ENCODE peak calls at places on chromosome 19, in ten cellular contexts. One of them, this sample, is unnamed.

GRCh38 chr19:18478545-18479311 is 40.8 kb upstream of the ISYNA1 start:
- DNase-seq in neural crest cell: no peak
- DNase-seq in stomach: peak; percentile 70
- DNase-seq in fibroblast of pulmonary artery: peak; percentile 92
- DNase-seq in activated B cell treated with CpG ODN at 0.5 μM for 24 hours: no peak
- DNase-seq in WTC11: no peak
- DNase-seq in GM20000: peak; percentile 85
- DNase-seq in brain microvascular endothelial cell: peak; percentile 73
- DNase-seq in ovary: peak; percentile 86
- DNase-seq in choroid plexus epithelial cell: peak; percentile 89
- DNase-seq in this sample: peak; percentile 98

GRCh38 chr19:40598918-40599307 is 2.3 kb upstream of the LTBP4 start:
- DNase-seq in choroid plexus epithelial cell: no peak
- DNase-seq in neural crest cell: no peak
- DNase-seq in brain microvascular endothelial cell: no peak
- DNase-seq in fibroblast of pulmonary artery: no peak
- DNase-seq in WTC11: no peak
- DNase-seq in GM20000: no peak
- DNase-seq in ovary: no peak
- DNase-seq in stomach: no peak
- DNase-seq in activated B cell treated with CpG ODN at 0.5 μM for 24 hours: no peak
- DNase-seq in this sample: no peak

GRCh38 chr19:5220866-5221265 is 119.7 kb downstream of the PTPRS start:
- DNase-seq in neural crest cell: no peak
- DNase-seq in stomach: no peak
- DNase-seq in activated B cell treated with CpG ODN at 0.5 μM for 24 hours: no peak
- DNase-seq in brain microvascular endothelial cell: no peak
- DNase-seq in GM20000: no peak
- DNase-seq in choroid plexus epithelial cell: no peak
- DNase-seq in fibroblast of pulmonary artery: no peak
- DNase-seq in ovary: no peak
- DNase-seq in WTC11: no peak
- DNase-seq in this sample: no peak

GRCh38 chr19:48565090-48565489 is 13.1 kb downstream of the SULT2B1 start:
- DNase-seq in fibroblast of pulmonary artery: peak; percentile 26
- DNase-seq in brain microvascular endothelial cell: peak; percentile 45
- DNase-seq in WTC11: no peak
- DNase-seq in ovary: no peak
- DNase-seq in stomach: no peak
- DNase-seq in GM20000: no peak
- DNase-seq in neural crest cell: no peak
- DNase-seq in choroid plexus epithelial cell: peak; percentile 45
- DNase-seq in activated B cell treated with CpG ODN at 0.5 μM for 24 hours: no peak
- DNase-seq in this sample: no peak

GRCh38 chr19:58544591-58545285 is 874 bp downstream of the TRIM28 start:
- DNase-seq in WTC11: peak; percentile 66
- DNase-seq in ovary: no peak
- DNase-seq in choroid plexus epithelial cell: peak; percentile 62
- DNase-seq in fibroblast of pulmonary artery: peak; percentile 61
- DNase-seq in neural crest cell: peak; percentile 71
- DNase-seq in activated B cell treated with CpG ODN at 0.5 μM for 24 hours: no peak
- DNase-seq in brain microvascular endothelial cell: no peak
- DNase-seq in GM20000: peak; percentile 96
- DNase-seq in stomach: no peak
- DNase-seq in this sample: peak; percentile 64

GRCh38 chr19:46713781-46714522 is 3.0 kb downstream of the PRKD2 start:
- DNase-seq in GM20000: peak; percentile 85
- DNase-seq in stomach: peak; percentile 94
- DNase-seq in WTC11: peak; percentile 82
- DNase-seq in neural crest cell: peak; percentile 50
- DNase-seq in fibroblast of pulmonary artery: peak; percentile 88
- DNase-seq in brain microvascular endothelial cell: peak; percentile 80
- DNase-seq in choroid plexus epithelial cell: peak; percentile 85
- DNase-seq in activated B cell treated with CpG ODN at 0.5 μM for 24 hours: peak; percentile 53
- DNase-seq in ovary: peak; percentile 97
- DNase-seq in this sample: peak; percentile 47

GRCh38 chr19:44891016-44891882 is at the start of gene TOMM40:
- DNase-seq in neural crest cell: peak; percentile 98
- DNase-seq in WTC11: peak; percentile 65
- DNase-seq in ovary: peak; percentile 100
- DNase-seq in activated B cell treated with CpG ODN at 0.5 μM for 24 hours: peak; percentile 92
- DNase-seq in GM20000: peak; percentile 100
- DNase-seq in fibroblast of pulmonary artery: peak; percentile 100
- DNase-seq in choroid plexus epithelial cell: no peak
- DNase-seq in brain microvascular endothelial cell: peak; percentile 100
- DNase-seq in stomach: peak; percentile 100
- DNase-seq in this sample: peak; percentile 100

GRCh38 chr19:5718579-5719273 is 1.2 kb downstream of the LONP1 start:
- DNase-seq in fibroblast of pulmonary artery: peak; percentile 79
- DNase-seq in stomach: no peak
- DNase-seq in GM20000: peak; percentile 76
- DNase-seq in ovary: no peak
- DNase-seq in neural crest cell: no peak
- DNase-seq in brain microvascular endothelial cell: peak; percentile 85
- DNase-seq in WTC11: no peak
- DNase-seq in activated B cell treated with CpG ODN at 0.5 μM for 24 hours: no peak
- DNase-seq in choroid plexus epithelial cell: peak; percentile 93
- DNase-seq in this sample: no peak

GRCh38 chr19:8577247-8577646 is at the start of gene MYO1F:
- DNase-seq in fibroblast of pulmonary artery: no peak
- DNase-seq in GM20000: peak; percentile 76
- DNase-seq in activated B cell treated with CpG ODN at 0.5 μM for 24 hours: peak; percentile 30
- DNase-seq in WTC11: no peak
- DNase-seq in ovary: no peak
- DNase-seq in stomach: peak; percentile 41
- DNase-seq in brain microvascular endothelial cell: no peak
- DNase-seq in choroid plexus epithelial cell: no peak
- DNase-seq in neural crest cell: no peak
- DNase-seq in this sample: peak; percentile 79

GRCh38 chr19:8069116-8069973 is 16.8 kb downstream of the CCL25 start:
- DNase-seq in WTC11: peak; percentile 73
- DNase-seq in activated B cell treated with CpG ODN at 0.5 μM for 24 hours: no peak
- DNase-seq in brain microvascular endothelial cell: no peak
- DNase-seq in choroid plexus epithelial cell: no peak
- DNase-seq in neural crest cell: peak; percentile 36
- DNase-seq in GM20000: no peak
- DNase-seq in stomach: no peak
- DNase-seq in ovary: no peak
- DNase-seq in fibroblast of pulmonary artery: no peak
- DNase-seq in this sample: no peak

GRCh38 chr19:10836478-10837325 is 690 bp upstream of the TMED1 start:
- DNase-seq in GM20000: peak; percentile 85
- DNase-seq in activated B cell treated with CpG ODN at 0.5 μM for 24 hours: no peak
- DNase-seq in WTC11: peak; percentile 67
- DNase-seq in neural crest cell: no peak
- DNase-seq in ovary: peak; percentile 86
- DNase-seq in choroid plexus epithelial cell: peak; percentile 90
- DNase-seq in brain microvascular endothelial cell: no peak
- DNase-seq in fibroblast of pulmonary artery: peak; percentile 90
- DNase-seq in stomach: peak; percentile 82
- DNase-seq in this sample: peak; percentile 88

GRCh38 chr19:29266603-29267002 is 53.7 kb upstream of the UQCRFS1 start:
- DNase-seq in choroid plexus epithelial cell: no peak
- DNase-seq in ovary: no peak
- DNase-seq in neural crest cell: no peak
- DNase-seq in fibroblast of pulmonary artery: no peak
- DNase-seq in activated B cell treated with CpG ODN at 0.5 μM for 24 hours: no peak
- DNase-seq in brain microvascular endothelial cell: no peak
- DNase-seq in WTC11: no peak
- DNase-seq in GM20000: no peak
- DNase-seq in stomach: no peak
- DNase-seq in this sample: no peak

GRCh38 chr19:6074709-6075403 is 35.4 kb downstream of the RFX2 start:
- DNase-seq in ovary: peak; percentile 25
- DNase-seq in neural crest cell: no peak
- DNase-seq in brain microvascular endothelial cell: no peak
- DNase-seq in GM20000: no peak
- DNase-seq in WTC11: no peak
- DNase-seq in activated B cell treated with CpG ODN at 0.5 μM for 24 hours: no peak
- DNase-seq in stomach: no peak
- DNase-seq in choroid plexus epithelial cell: no peak
- DNase-seq in fibroblast of pulmonary artery: no peak
- DNase-seq in this sample: no peak

GRCh38 chr19:10683064-10683426 is 18.2 kb upstream of the QTRT1 start:
- DNase-seq in ovary: no peak
- DNase-seq in choroid plexus epithelial cell: no peak
- DNase-seq in brain microvascular endothelial cell: no peak
- DNase-seq in GM20000: no peak
- DNase-seq in activated B cell treated with CpG ODN at 0.5 μM for 24 hours: no peak
- DNase-seq in WTC11: no peak
- DNase-seq in neural crest cell: no peak
- DNase-seq in stomach: no peak
- DNase-seq in fibroblast of pulmonary artery: no peak
- DNase-seq in this sample: no peak

GRCh38 chr19:18503971-18504885 is 17.6 kb downstream of the ELL start:
- DNase-seq in WTC11: no peak
- DNase-seq in stomach: peak; percentile 51
- DNase-seq in activated B cell treated with CpG ODN at 0.5 μM for 24 hours: no peak
- DNase-seq in GM20000: peak; percentile 70
- DNase-seq in ovary: no peak
- DNase-seq in neural crest cell: no peak
- DNase-seq in fibroblast of pulmonary artery: no peak
- DNase-seq in choroid plexus epithelial cell: no peak
- DNase-seq in brain microvascular endothelial cell: no peak
- DNase-seq in this sample: no peak

GRCh38 chr19:50162988-50163387 is at the start of gene IZUMO2:
- DNase-seq in ovary: no peak
- DNase-seq in neural crest cell: no peak
- DNase-seq in fibroblast of pulmonary artery: no peak
- DNase-seq in choroid plexus epithelial cell: no peak
- DNase-seq in stomach: no peak
- DNase-seq in GM20000: no peak
- DNase-seq in brain microvascular endothelial cell: no peak
- DNase-seq in WTC11: peak; percentile 72
- DNase-seq in activated B cell treated with CpG ODN at 0.5 μM for 24 hours: no peak
- DNase-seq in this sample: no peak
- TF ChIP-seq CTCF in ovary: no peak
- TF ChIP-seq CTCF in neural crest cell: no peak
- TF ChIP-seq CTCF in fibroblast of pulmonary artery: no peak
- TF ChIP-seq CTCF in choroid plexus epithelial cell: no peak
- TF ChIP-seq CTCF in stomach: no peak
- TF ChIP-seq CTCF in GM20000: no peak
- TF ChIP-seq CTCF in brain microvascular endothelial cell: no peak
- TF ChIP-seq CTCF in WTC11: no peak
- TF ChIP-seq CTCF in activated B cell treated with CpG ODN at 0.5 μM for 24 hours: no peak
- TF ChIP-seq CTCF in this sample: no peak

DNA sequence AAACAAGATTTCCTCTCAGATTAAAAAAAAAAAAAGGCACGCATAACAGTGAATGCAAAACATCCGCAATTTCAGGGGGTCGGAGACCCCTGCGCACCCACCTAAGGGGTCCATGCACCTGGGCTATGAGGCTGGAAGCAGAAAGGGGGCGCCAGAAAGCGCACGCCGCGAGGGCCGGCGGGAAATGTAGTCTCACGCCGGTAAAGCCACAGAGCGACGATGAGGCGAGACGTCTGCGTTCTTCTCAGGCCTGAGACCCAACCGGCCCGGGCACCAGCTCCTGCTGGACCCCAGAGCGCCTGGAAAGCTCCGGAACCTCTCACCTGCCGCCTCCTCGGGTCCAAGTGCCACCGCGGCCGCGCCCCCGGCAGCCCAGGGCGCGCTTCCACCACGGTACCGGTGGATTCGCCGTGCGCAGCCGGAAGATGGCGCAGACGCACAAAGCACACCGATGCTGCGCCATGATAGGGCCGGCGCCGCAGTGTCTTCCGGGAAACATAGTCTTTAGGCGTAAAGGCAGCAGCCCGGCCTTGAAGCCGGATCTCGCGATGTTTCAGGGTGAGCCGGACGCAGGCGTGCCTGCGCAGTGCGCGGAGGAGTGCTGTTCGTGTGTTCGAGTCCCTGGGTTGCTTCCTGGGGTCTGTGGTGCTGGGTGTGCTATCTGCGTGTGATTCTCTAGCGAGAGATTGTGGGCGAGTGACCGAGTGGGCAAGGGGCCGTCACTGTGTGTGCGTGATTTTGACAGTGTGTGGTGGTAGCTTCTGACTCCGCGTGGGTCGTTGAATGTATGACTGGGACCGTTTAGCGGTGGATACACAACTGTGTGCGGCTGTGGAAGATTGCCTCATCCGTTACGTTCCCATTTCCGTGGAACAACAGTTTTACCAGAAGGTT is at the start of gene ZNF582:
- DNase-seq in fibroblast of pulmonary artery: peak; percentile 98
- DNase-seq in ovary: peak; percentile 96
- DNase-seq in choroid plexus epithelial cell: peak; percentile 99
- DNase-seq in activated B cell treated with CpG ODN at 0.5 μM for 24 hours: peak; percentile 85
- DNase-seq in brain microvascular endothelial cell: peak; percentile 97
- DNase-seq in WTC11: peak; percentile 93
- DNase-seq in neural crest cell: peak; percentile 76
- DNase-seq in stomach: peak; percentile 89
- DNase-seq in GM20000: peak; percentile 92
- DNase-seq in this sample: peak; percentile 90
- TF ChIP-seq CTCF in fibroblast of pulmonary artery: peak; percentile 73
- TF ChIP-seq CTCF in ovary: peak; percentile 82
- TF ChIP-seq CTCF in choroid plexus epithelial cell: peak; percentile 86
- TF ChIP-seq CTCF in activated B cell treated with CpG ODN at 0.5 μM for 24 hours: no peak
- TF ChIP-seq CTCF in brain microvascular endothelial cell: peak; percentile 87
- TF ChIP-seq CTCF in WTC11: peak; percentile 59
- TF ChIP-seq CTCF in neural crest cell: peak; percentile 80
- TF ChIP-seq CTCF in stomach: peak; percentile 66
- TF ChIP-seq CTCF in GM20000: peak; percentile 68
- TF ChIP-seq CTCF in this sample: peak; percentile 68

DNA sequence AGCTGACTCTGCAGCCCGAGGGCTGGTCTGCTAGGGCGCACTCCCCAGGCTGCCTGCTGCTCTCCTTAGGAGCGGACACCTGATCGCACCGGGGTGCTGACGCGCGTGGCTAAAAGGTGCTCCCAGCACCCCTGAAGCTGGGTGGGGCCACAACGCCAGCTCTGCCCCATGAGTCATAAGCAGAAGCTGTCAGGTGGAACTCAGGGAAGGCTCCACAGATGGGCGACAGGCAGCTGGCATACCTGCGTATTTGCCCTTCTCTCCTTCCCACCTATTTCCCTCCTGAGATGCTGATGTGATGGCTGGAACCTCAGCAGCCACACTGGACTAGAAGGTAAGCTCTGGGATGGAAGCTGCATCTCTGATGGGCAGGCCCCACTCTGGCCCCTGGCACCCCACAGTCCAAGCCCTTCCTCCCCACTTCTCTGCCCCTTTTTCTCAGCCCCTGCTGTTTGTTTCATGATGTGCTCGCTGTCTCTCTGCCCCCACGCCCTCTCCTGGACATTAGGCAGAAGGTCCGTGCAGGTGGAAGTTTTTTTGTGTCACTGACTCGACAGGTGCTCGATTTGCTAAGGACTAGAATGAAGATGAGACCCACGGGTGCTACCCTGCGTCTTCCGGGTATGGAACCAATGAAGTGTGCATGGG is 30.3 kb upstream of the CACTIN start:
- DNase-seq in neural crest cell: no peak
- DNase-seq in choroid plexus epithelial cell: no peak
- DNase-seq in WTC11: no peak
- DNase-seq in GM20000: no peak
- DNase-seq in brain microvascular endothelial cell: no peak
- DNase-seq in ovary: no peak
- DNase-seq in fibroblast of pulmonary artery: no peak
- DNase-seq in activated B cell treated with CpG ODN at 0.5 μM for 24 hours: no peak
- DNase-seq in stomach: no peak
- DNase-seq in this sample: no peak
- TF ChIP-seq CTCF in neural crest cell: no peak
- TF ChIP-seq CTCF in choroid plexus epithelial cell: peak; percentile 18
- TF ChIP-seq CTCF in WTC11: no peak
- TF ChIP-seq CTCF in GM20000: no peak
- TF ChIP-seq CTCF in brain microvascular endothelial cell: peak; percentile 30
- TF ChIP-seq CTCF in ovary: no peak
- TF ChIP-seq CTCF in fibroblast of pulmonary artery: no peak
- TF ChIP-seq CTCF in activated B cell treated with CpG ODN at 0.5 μM for 24 hours: no peak
- TF ChIP-seq CTCF in stomach: no peak
- TF ChIP-seq CTCF in this sample: no peak

GRCh38 chr19:16185925-16186234 is 670 bp downstream of the FAM32A start:
- DNase-seq in fibroblast of pulmonary artery: no peak
- DNase-seq in activated B cell treated with CpG ODN at 0.5 μM for 24 hours: no peak
- DNase-seq in WTC11: no peak
- DNase-seq in brain microvascular endothelial cell: peak; percentile 19
- DNase-seq in ovary: no peak
- DNase-seq in GM20000: no peak
- DNase-seq in stomach: no peak
- DNase-seq in neural crest cell: no peak
- DNase-seq in choroid plexus epithelial cell: no peak
- DNase-seq in this sample: no peak
- TF ChIP-seq CTCF in fibroblast of pulmonary artery: peak; percentile 36
- TF ChIP-seq CTCF in activated B cell treated with CpG ODN at 0.5 μM for 24 hours: no peak
- TF ChIP-seq CTCF in WTC11: no peak
- TF ChIP-seq CTCF in brain microvascular endothelial cell: peak; percentile 72
- TF ChIP-seq CTCF in ovary: no peak
- TF ChIP-seq CTCF in GM20000: no peak
- TF ChIP-seq CTCF in stomach: peak; percentile 14
- TF ChIP-seq CTCF in neural crest cell: no peak
- TF ChIP-seq CTCF in choroid plexus epithelial cell: no peak
- TF ChIP-seq CTCF in this sample: peak; percentile 31